ENCODE peak calls at places on chromosomes 4 and X, in four cellular contexts. L is stimulated activated CD8-positive, alpha-beta memory T cell treated with anti-CD3 and anti-CD28 coated beads, Interleukin-4, amount 100 ng/mL, for 4 hours; G is T-helper 2 cell; T is colonic mucosa. Q is an unnamed sample.

GRCh38 chrX:71378752-71379151 is 12.6 kb downstream of the TAF1 start:
- DNase-seq in L (no peak), T (no peak), G (no peak), Q (no peak)

GRCh38 chrX:150362599-150363481 is at the start of gene MAMLD1:
- DNase-seq in T (peak), L (no peak), G (peak), Q (peak)

GRCh38 chrX:116170444-116170843 is at the start of gene AGTR2:
- DNase-seq in T (no peak), G (no peak), L (no peak), Q (no peak)

GRCh38 chr4:170145120-170145519 is 55.4 kb upstream of the AADAT start:
- DNase-seq in T (no peak), G (no peak), L (no peak), Q (no peak)

GRCh38 chr4:17721496-17722360 is 59.7 kb downstream of the FAM184B start:
- DNase-seq in L (no peak), T (no peak), G (no peak), Q (no peak)

GRCh38 chrX:129091097-129091496 is 432.2 kb downstream of the SMARCA1 start:
- DNase-seq in L (no peak), T (no peak), G (no peak), Q (no peak)

GRCh38 chr4:22090655-22091350 is 142.2 kb upstream of the KCNIP4 start:
- DNase-seq in T (no peak), G (no peak), L (no peak), Q (no peak)

GRCh38 chrX:44828008-44828605 is 15.7 kb upstream of the DUSP21 start:
- DNase-seq in T (no peak), G (no peak), L (no peak), Q (no peak)

GRCh38 chr4:103429283-103429682 is 231.1 kb upstream of the CENPE start:
- DNase-seq in T (no peak), L (no peak), G (no peak), Q (no peak)